ENCODE peak calls at places on chromosomes 12 and 14, in seven cellular contexts. E is IMR-90, H is ELR, R is A549, O is suprapubic skin, P is heart right ventricle, N is amniotic stem cell. A is an unnamed sample.

GRCh38 chr14:88037270-88037669 is 32.3 kb downstream of the GPR65 start:
- DNase-seq in E (no peak), H (no peak), R (no peak), O (no peak), P (no peak), N (no peak), A (no peak)

GRCh38 chr14:77315115-77315944 is 5.4 kb downstream of the POMT2 start:
- DNase-seq in E (no peak), H (no peak), R (no peak), O (no peak), P (no peak), N (no peak), A (no peak)

GRCh38 chr14:81211844-81212243 is 8.9 kb downstream of the GTF2A1 start:
- DNase-seq in E (peak), H (peak), R (no peak), O (no peak), P (peak), N (no peak), A (peak)

GRCh38 chr12:5739862-5740370 is 205.1 kb downstream of the ANO2 start:
- DNase-seq in E (no peak), H (no peak), R (no peak), O (no peak), P (no peak), N (no peak), A (no peak)

GRCh38 chr14:93980464-93981201 is 4.3 kb upstream of the ASB2 start:
- DNase-seq in E (peak), H (no peak), R (no peak), O (no peak), P (peak), N (no peak), A (no peak)

GRCh38 chr14:63493246-63493645 is 49.9 kb downstream of the PPP2R5E start:
- DNase-seq in E (peak), H (peak), R (no peak), O (no peak), P (no peak), N (no peak), A (peak)

GRCh38 chr12:120041386-120042231 is 52.6 kb downstream of the BICDL1 start:
- DNase-seq in E (no peak), H (no peak), R (no peak), O (no peak), P (no peak), N (no peak), A (no peak)

GRCh38 chr12:103128862-103129501 is 171.5 kb downstream of the ASCL1 start:
- DNase-seq in E (no peak), H (no peak), R (no peak), O (no peak), P (no peak), N (no peak), A (no peak)

GRCh38 chr14:50371546-50371945 is 25.1 kb downstream of the CDKL1 start:
- DNase-seq in E (no peak), H (no peak), R (no peak), O (no peak), P (no peak), N (no peak), A (no peak)

GRCh38 chr12:83559650-83560049 is 872.9 kb downstream of the TMTC2 start:
- DNase-seq in E (no peak), H (no peak), R (no peak), O (no peak), P (no peak), N (no peak), A (no peak)

GRCh38 chr14:74501135-74501614 is 7.6 kb downstream of the ISCA2 start:
- DNase-seq in E (peak), H (peak), R (peak), O (no peak), P (peak), N (no peak), A (peak)

GRCh38 chr12:21704847-21705246 is 47.2 kb upstream of the LDHB start:
- DNase-seq in E (no peak), H (no peak), R (no peak), O (no peak), P (no peak), N (no peak), A (no peak)

GRCh38 chr14:26765768-26766550 is 168.1 kb upstream of the NOVA1 start:
- DNase-seq in E (peak), H (peak), R (no peak), O (no peak), P (peak), N (peak), A (peak)

GRCh38 chr12:43884683-43885410 is 49.0 kb downstream of the TMEM117 start:
- DNase-seq in E (no peak), H (no peak), R (no peak), O (no peak), P (peak), N (no peak), A (peak)

GRCh38 chr14:99186956-99187690 is 84.9 kb downstream of the BCL11B start:
- DNase-seq in E (no peak), H (no peak), R (no peak), O (no peak), P (no peak), N (no peak), A (no peak)

GRCh38 chr12:8823565-8824300 is 1.3 kb downstream of the A2ML1 start:
- DNase-seq in E (peak), H (peak), R (no peak), O (no peak), P (peak), N (no peak), A (peak)

GRCh38 chr14:91889477-91890211 is 22.3 kb upstream of the TC2N start:
- DNase-seq in E (no peak), H (no peak), R (no peak), O (peak), P (no peak), N (no peak), A (no peak)

GRCh38 chr12:70664463-70664862 is 27.2 kb upstream of the PTPRB start:
- DNase-seq in E (no peak), H (no peak), R (no peak), O (no peak), P (no peak), N (no peak), A (peak)

GRCh38 chr14:104467641-104468040 is 111.9 kb upstream of the C14orf180 start:
- DNase-seq in E (no peak), H (no peak), R (no peak), O (no peak), P (no peak), N (no peak), A (no peak)

GRCh38 chr14:50770586-50770985 is 60.4 kb downstream of the NIN start:
- DNase-seq in E (no peak), H (peak), R (no peak), O (no peak), P (no peak), N (no peak), A (peak)

GRCh38 chr12:112321277-112321676 is 61.0 kb downstream of the HECTD4 start:
- DNase-seq in E (no peak), H (no peak), R (no peak), O (no peak), P (no peak), N (no peak), A (no peak)

GRCh38 chr14:96362071-96362964 is 823 bp downstream of the ATG2B start:
- DNase-seq in E (peak), H (peak), R (peak), O (no peak), P (peak), N (no peak), A (peak)

GRCh38 chr12:49201595-49202295 is 12.9 kb upstream of the TUBA1A start:
- DNase-seq in E (peak), H (peak), R (no peak), O (no peak), P (peak), N (no peak), A (peak)

GRCh38 chr12:52836042-52836466 is 1.9 kb upstream of the KRT79 start:
- DNase-seq in E (peak), H (peak), R (no peak), O (no peak), P (no peak), N (no peak), A (peak)

GRCh38 chr12:67069451-67070306 is 199.5 kb upstream of the CAND1 start:
- DNase-seq in E (no peak), H (peak), R (peak), O (no peak), P (no peak), N (no peak), A (peak)

GRCh38 chr12:51846911-51847829 is 1.3 kb downstream of the FIGNL2 start:
- DNase-seq in E (no peak), H (peak), R (peak), O (no peak), P (peak), N (no peak), A (no peak)

GRCh38 chr14:21528381-21529348 is 2.5 kb upstream of the SALL2 start:
- DNase-seq in E (peak), H (no peak), R (no peak), O (no peak), P (no peak), N (no peak), A (no peak)

GRCh38 chr14:103031956-103032355 is 25.4 kb downstream of the CDC42BPB start:
- DNase-seq in E (no peak), H (peak), R (peak), O (no peak), P (no peak), N (no peak), A (peak)

GRCh38 chr12:20527396-20528154 is 159.2 kb downstream of the PDE3A start:
- DNase-seq in E (peak), H (no peak), R (peak), O (no peak), P (no peak), N (no peak), A (no peak)

GRCh38 chr12:2641209-2641608 is 153.6 kb upstream of the FKBP4 start:
- DNase-seq in E (peak), H (peak), R (peak), O (no peak), P (peak), N (no peak), A (no peak)

GRCh38 chr12:19799886-19800602 is 360.8 kb downstream of the AEBP2 start:
- DNase-seq in E (no peak), H (no peak), R (no peak), O (no peak), P (no peak), N (no peak), A (no peak)

GRCh38 chr12:131795688-131796410 is 32.3 kb upstream of the MMP17 start:
- DNase-seq in E (no peak), H (no peak), R (no peak), O (no peak), P (no peak), N (no peak), A (peak)

GRCh38 chr12:122889658-122890561 is 6.0 kb downstream of the VPS37B start:
- DNase-seq in E (no peak), H (no peak), R (no peak), O (peak), P (no peak), N (no peak), A (no peak)

GRCh38 chr14:64584185-64584584 is 34.4 kb downstream of the PPP1R36 start:
- DNase-seq in E (no peak), H (no peak), R (no peak), O (no peak), P (no peak), N (no peak), A (no peak)

GRCh38 chr14:103867020-103867419 is 19.6 kb upstream of the PPP1R13B start:
- DNase-seq in E (no peak), H (no peak), R (no peak), O (no peak), P (no peak), N (no peak), A (no peak)

A was measured in epithelial cell of esophagus.